ENCODE peak calls at places on chromosomes 5 and 9, in nine cellular contexts. U is epithelial cell of esophagus; O is heart left ventricle; Z is CD8-positive, alpha-beta memory T cell; W is adrenal gland; F is transverse colon; H is ascending aorta; Q is gastrocnemius medialis; I is mesenchymal stem cell. P is an unnamed sample.

GRCh38 chr9:120694559-120694958 is 19.7 kb downstream of the MEGF9 start:
- DNase-seq in W (no peak), H (no peak), I (no peak), Z (no peak), F (no peak), Q (no peak), U (no peak), O (no peak), P (no peak)

GRCh38 chr5:38373733-38374132 is 115.4 kb downstream of the EGFLAM start:
- DNase-seq in F (no peak), H (no peak), U (no peak), Z (no peak), I (no peak), O (no peak), W (no peak), Q (no peak), P (no peak)

GRCh38 chr9:25716220-25716872 is 38.1 kb upstream of the TUSC1 start:
- DNase-seq in U (peak), H (no peak), W (peak), F (peak), Z (no peak), Q (no peak), I (peak), O (no peak), P (no peak)

GRCh38 chr9:4985376-4986266 is 549 bp downstream of the JAK2 start:
- DNase-seq in F (peak), I (peak), W (peak), H (no peak), Z (peak), Q (peak), O (peak), U (peak), P (no peak)

GRCh38 chr9:87683751-87684626 is 41.9 kb upstream of the CTSL start:
- DNase-seq in Z (no peak), O (no peak), I (no peak), W (no peak), H (no peak), F (no peak), U (no peak), Q (no peak), P (no peak)

GRCh38 chr9:3760031-3760430 is 234.2 kb upstream of the RFX3 start:
- DNase-seq in H (no peak), I (peak), W (no peak), O (no peak), U (peak), Q (no peak), F (no peak), Z (no peak), P (no peak)

GRCh38 chr9:71665247-71665646 is 103.1 kb downstream of the CEMIP2 start:
- DNase-seq in Z (no peak), I (no peak), H (no peak), F (no peak), O (no peak), Q (no peak), W (no peak), U (peak), P (no peak)

GRCh38 chr9:6545017-6545691 is 100.4 kb downstream of the GLDC start:
- DNase-seq in H (no peak), O (no peak), W (no peak), U (peak), Q (no peak), F (no peak), I (no peak), Z (no peak), P (no peak)

GRCh38 chr9:81335879-81336421 is 353.4 kb downstream of the TLE1 start:
- DNase-seq in H (no peak), I (no peak), O (peak), W (no peak), Q (no peak), F (no peak), Z (no peak), U (no peak), P (no peak)

DNA sequence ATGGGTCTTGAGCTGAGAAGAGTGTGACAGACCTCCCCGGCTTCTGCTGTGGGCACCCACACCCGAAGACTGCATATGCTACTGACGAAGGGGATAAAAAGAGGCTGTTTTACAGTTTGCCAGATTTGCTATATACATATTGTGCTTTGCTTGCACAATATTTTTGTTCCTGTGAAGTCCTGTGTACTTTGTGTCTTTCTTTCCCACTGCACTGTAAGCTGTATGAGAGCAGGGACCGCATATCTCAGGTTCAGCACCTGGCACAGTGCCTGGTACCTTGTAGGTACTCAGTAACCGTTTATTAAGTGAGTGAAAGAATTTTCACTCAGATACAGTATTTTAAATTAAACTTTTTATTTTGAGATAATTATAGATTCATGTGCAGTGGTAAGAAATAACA is 8.2 kb upstream of the GARNL3 start:
- DNase-seq in O (no peak), Z (no peak), F (no peak), Q (no peak), U (no peak), H (no peak), W (no peak), I (no peak), P (no peak)
- H3K4me3 ChIP-seq in O (no peak), Z (no peak), F (no peak), Q (no peak), U (no peak), H (no peak), W (no peak), I (no peak), P (no peak)

DNA sequence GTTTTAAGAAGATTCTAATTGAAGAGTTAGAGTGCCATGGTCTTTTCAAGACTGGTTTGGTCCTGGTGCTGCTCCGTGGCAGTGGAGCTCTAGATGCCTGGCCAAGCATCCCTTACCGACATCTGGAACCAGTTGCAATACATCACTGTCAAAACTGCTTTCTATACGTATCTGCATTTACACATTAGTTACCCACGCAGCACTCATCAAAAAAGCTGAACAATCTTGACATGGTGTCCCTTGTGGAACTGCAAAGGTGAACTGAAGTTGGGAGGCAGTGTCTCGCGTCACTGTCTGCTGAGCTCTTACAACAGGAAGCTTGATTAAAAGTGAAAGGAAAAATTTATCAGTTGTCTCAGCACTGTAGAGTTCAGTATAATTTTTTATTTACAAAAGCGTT is 82.6 kb downstream of the PBX3 start:
- DNase-seq in W (peak), F (no peak), Q (no peak), I (no peak), Z (peak), O (peak), U (no peak), H (no peak), P (no peak)
- H3K4me3 ChIP-seq in W (no peak), F (peak), Q (peak), I (no peak), Z (peak), O (peak), U (no peak), H (peak), P (peak)

DNA sequence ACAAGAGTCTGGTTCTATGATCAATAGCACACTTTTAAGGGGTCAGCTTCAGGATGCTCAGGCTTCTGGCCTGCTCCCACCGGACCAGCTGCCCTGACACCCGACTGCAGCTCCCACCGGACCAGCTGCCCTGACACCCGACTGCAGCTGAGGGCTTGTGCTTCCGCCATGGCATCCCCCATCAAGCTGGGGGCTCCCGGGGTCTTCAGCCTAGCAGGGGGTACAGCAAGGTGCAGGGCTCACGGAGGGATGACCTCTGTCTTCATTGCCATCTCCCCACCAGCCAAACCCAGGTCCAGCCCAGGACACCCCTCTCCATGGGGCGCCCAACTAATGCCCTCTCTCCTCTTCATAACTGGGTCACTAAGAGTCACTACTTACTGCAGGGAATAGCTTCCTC is 1.9 kb downstream of the FLT4 start:
- DNase-seq in H (no peak), Z (peak), I (no peak), F (no peak), O (no peak), U (no peak), Q (no peak), W (no peak), P (no peak)
- H3K4me3 ChIP-seq in H (no peak), Z (no peak), I (no peak), F (no peak), O (peak), U (no peak), Q (no peak), W (no peak), P (no peak)

GRCh38 chr9:18037981-18038380 is 436.0 kb upstream of the ADAMTSL1 start:
- DNase-seq in U (no peak), Q (no peak), H (no peak), Z (no peak), I (no peak), F (no peak), O (no peak), W (no peak), P (no peak)

GRCh38 chr9:18046068-18046467 is 427.9 kb upstream of the ADAMTSL1 start:
- DNase-seq in I (no peak), F (no peak), O (no peak), W (no peak), U (no peak), Q (no peak), H (no peak), Z (no peak), P (no peak)

GRCh38 chr9:18043978-18044377 is 430.0 kb upstream of the ADAMTSL1 start:
- DNase-seq in Z (no peak), O (no peak), I (no peak), W (no peak), U (no peak), Q (no peak), F (no peak), H (no peak), P (no peak)
- H3K4me3 ChIP-seq in Z (no peak), O (no peak), I (no peak), W (no peak), U (no peak), Q (no peak), F (no peak), H (no peak), P (no peak)

GRCh38 chr9:124503713-124504529 is 3.3 kb downstream of the NR5A1 start:
- DNase-seq in Q (no peak), O (no peak), I (peak), W (peak), Z (peak), F (no peak), U (no peak), H (no peak), P (no peak)
- H3K4me3 ChIP-seq in Q (no peak), O (peak), I (no peak), W (peak), Z (no peak), F (peak), U (no peak), H (peak), P (peak)